ENCODE peak calls at places on chromosomes 4 and X, in eight cellular contexts. One of them, this sample, is unnamed.

GRCh38 chr4:40316333-40316781 is 18.8 kb upstream of the CHRNA9 start:
- DNase-seq in right lobe of liver: no peak
- DNase-seq in suprapubic skin: no peak
- DNase-seq in adrenal gland: no peak
- DNase-seq in vagina: no peak
- DNase-seq in tibial nerve: no peak
- DNase-seq in heart left ventricle: no peak
- DNase-seq in body of pancreas: no peak
- DNase-seq in this sample: no peak

GRCh38 chr4:15963001-15963451 is at the start of gene FGFBP2:
- DNase-seq in tibial nerve: peak; percentile 25
- DNase-seq in body of pancreas: peak; percentile 21
- DNase-seq in suprapubic skin: no peak
- DNase-seq in vagina: no peak
- DNase-seq in adrenal gland: no peak
- DNase-seq in right lobe of liver: no peak
- DNase-seq in heart left ventricle: peak; percentile 37
- DNase-seq in this sample: no peak

GRCh38 chr4:10158355-10158942 is 41.9 kb upstream of the WDR1 start:
- DNase-seq in heart left ventricle: no peak
- DNase-seq in body of pancreas: peak; percentile 23
- DNase-seq in right lobe of liver: no peak
- DNase-seq in vagina: no peak
- DNase-seq in suprapubic skin: no peak
- DNase-seq in tibial nerve: no peak
- DNase-seq in adrenal gland: no peak
- DNase-seq in this sample: no peak

GRCh38 chr4:1329408-1330371 is 17.3 kb upstream of the UVSSA start:
- DNase-seq in heart left ventricle: no peak
- DNase-seq in adrenal gland: no peak
- DNase-seq in suprapubic skin: no peak
- DNase-seq in tibial nerve: no peak
- DNase-seq in vagina: no peak
- DNase-seq in right lobe of liver: no peak
- DNase-seq in body of pancreas: no peak
- DNase-seq in this sample: no peak

GRCh38 chr4:183397741-183398297 is 46.6 kb upstream of the CDKN2AIP start:
- DNase-seq in body of pancreas: no peak
- DNase-seq in suprapubic skin: no peak
- DNase-seq in adrenal gland: no peak
- DNase-seq in tibial nerve: no peak
- DNase-seq in vagina: no peak
- DNase-seq in heart left ventricle: no peak
- DNase-seq in right lobe of liver: no peak
- DNase-seq in this sample: no peak

GRCh38 chr4:158161561-158162354 is 11.1 kb downstream of the GASK1B start:
- DNase-seq in adrenal gland: peak; percentile 38
- DNase-seq in right lobe of liver: no peak
- DNase-seq in tibial nerve: peak; percentile 36
- DNase-seq in heart left ventricle: peak; percentile 39
- DNase-seq in suprapubic skin: no peak
- DNase-seq in body of pancreas: no peak
- DNase-seq in vagina: no peak
- DNase-seq in this sample: no peak

GRCh38 chr4:111960241-111960667 is 185.0 kb upstream of the FAM241A start:
- DNase-seq in suprapubic skin: no peak
- DNase-seq in body of pancreas: no peak
- DNase-seq in tibial nerve: no peak
- DNase-seq in heart left ventricle: no peak
- DNase-seq in vagina: no peak
- DNase-seq in adrenal gland: no peak
- DNase-seq in right lobe of liver: no peak
- DNase-seq in this sample: no peak

GRCh38 chr4:179071120-179071519 is 1628.9 kb upstream of the AGA start:
- DNase-seq in right lobe of liver: no peak
- DNase-seq in tibial nerve: no peak
- DNase-seq in body of pancreas: no peak
- DNase-seq in suprapubic skin: no peak
- DNase-seq in vagina: no peak
- DNase-seq in adrenal gland: no peak
- DNase-seq in heart left ventricle: no peak
- DNase-seq in this sample: no peak

GRCh38 chr4:99637174-99637573 is 20.5 kb downstream of the C4orf54 start:
- DNase-seq in right lobe of liver: no peak
- DNase-seq in suprapubic skin: no peak
- DNase-seq in tibial nerve: no peak
- DNase-seq in heart left ventricle: no peak
- DNase-seq in adrenal gland: no peak
- DNase-seq in vagina: no peak
- DNase-seq in body of pancreas: no peak
- DNase-seq in this sample: no peak

GRCh38 chr4:15398732-15399131 is 29.1 kb upstream of the C1QTNF7 start:
- DNase-seq in heart left ventricle: no peak
- DNase-seq in tibial nerve: no peak
- DNase-seq in adrenal gland: no peak
- DNase-seq in body of pancreas: no peak
- DNase-seq in right lobe of liver: no peak
- DNase-seq in suprapubic skin: no peak
- DNase-seq in vagina: no peak
- DNase-seq in this sample: no peak

GRCh38 chrX:40097492-40098263 is at the start of gene BCOR:
- DNase-seq in suprapubic skin: no peak
- DNase-seq in right lobe of liver: peak; percentile 85
- DNase-seq in tibial nerve: peak; percentile 46
- DNase-seq in vagina: no peak
- DNase-seq in heart left ventricle: peak; percentile 86
- DNase-seq in body of pancreas: peak; percentile 81
- DNase-seq in adrenal gland: peak; percentile 80
- DNase-seq in this sample: peak; percentile 42

GRCh38 chr4:89301003-89301402 is 6.6 kb downstream of the GPRIN3 start:
- DNase-seq in body of pancreas: no peak
- DNase-seq in adrenal gland: no peak
- DNase-seq in heart left ventricle: no peak
- DNase-seq in tibial nerve: no peak
- DNase-seq in vagina: no peak
- DNase-seq in right lobe of liver: no peak
- DNase-seq in suprapubic skin: no peak
- DNase-seq in this sample: no peak

GRCh38 chr4:20882500-20882899 is 182.2 kb downstream of the PACRGL start:
- DNase-seq in heart left ventricle: no peak
- DNase-seq in tibial nerve: no peak
- DNase-seq in adrenal gland: no peak
- DNase-seq in suprapubic skin: no peak
- DNase-seq in right lobe of liver: no peak
- DNase-seq in body of pancreas: no peak
- DNase-seq in vagina: no peak
- DNase-seq in this sample: no peak

GRCh38 chr4:53273726-53274125 is 92.1 kb downstream of the SCFD2 start:
- DNase-seq in tibial nerve: no peak
- DNase-seq in body of pancreas: no peak
- DNase-seq in vagina: no peak
- DNase-seq in adrenal gland: no peak
- DNase-seq in heart left ventricle: no peak
- DNase-seq in right lobe of liver: no peak
- DNase-seq in suprapubic skin: no peak
- DNase-seq in this sample: no peak

GRCh38 chrX:131739823-131740222 is 195.9 kb downstream of the OR13H1 start:
- DNase-seq in vagina: no peak
- DNase-seq in tibial nerve: no peak
- DNase-seq in right lobe of liver: no peak
- DNase-seq in adrenal gland: no peak
- DNase-seq in suprapubic skin: no peak
- DNase-seq in heart left ventricle: no peak
- DNase-seq in body of pancreas: no peak
- DNase-seq in this sample: no peak

GRCh38 chrX:132776486-132777210 is 181.8 kb downstream of the HS6ST2 start:
- DNase-seq in body of pancreas: no peak
- DNase-seq in vagina: no peak
- DNase-seq in adrenal gland: no peak
- DNase-seq in heart left ventricle: no peak
- DNase-seq in suprapubic skin: no peak
- DNase-seq in tibial nerve: no peak
- DNase-seq in right lobe of liver: no peak
- DNase-seq in this sample: no peak

DNA sequence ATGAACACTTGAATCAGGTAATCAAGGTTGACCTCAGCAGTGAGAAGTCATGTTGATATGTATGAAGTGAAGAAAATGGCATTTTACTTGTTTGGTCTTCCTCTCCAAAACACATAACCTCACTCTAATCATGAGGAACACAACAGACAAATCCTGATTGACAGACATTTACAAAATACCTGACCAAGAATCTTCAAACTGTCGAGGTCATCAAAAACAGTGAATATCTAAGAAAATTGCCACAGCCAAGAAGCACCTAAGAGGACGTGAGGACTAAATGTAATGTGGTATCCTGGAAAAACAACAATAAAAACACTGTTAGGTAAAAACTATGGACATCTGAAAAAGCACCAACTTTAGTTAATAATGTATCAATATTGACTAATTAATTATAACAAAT is 129.5 kb upstream of the MAGEB18 start:
- DNase-seq in vagina: no peak
- DNase-seq in adrenal gland: no peak
- DNase-seq in body of pancreas: no peak
- DNase-seq in tibial nerve: no peak
- DNase-seq in suprapubic skin: no peak
- DNase-seq in right lobe of liver: no peak
- DNase-seq in heart left ventricle: no peak
- DNase-seq in this sample: no peak
- H3K4me3 ChIP-seq in vagina: no peak overlapping the region
- H3K4me3 ChIP-seq in adrenal gland: no peak overlapping the region
- H3K4me3 ChIP-seq in body of pancreas: no peak overlapping the region
- H3K4me3 ChIP-seq in tibial nerve: no peak overlapping the region
- H3K4me3 ChIP-seq in suprapubic skin: no peak overlapping the region
- H3K4me3 ChIP-seq in right lobe of liver: no peak overlapping the region
- H3K4me3 ChIP-seq in heart left ventricle: no peak overlapping the region
- H3K4me3 ChIP-seq in this sample: no peak overlapping the region

GRCh38 chr4:86522349-86522748 is 71.8 kb upstream of the PTPN13 start:
- DNase-seq in suprapubic skin: no peak
- DNase-seq in right lobe of liver: no peak
- DNase-seq in tibial nerve: no peak
- DNase-seq in vagina: no peak
- DNase-seq in heart left ventricle: no peak
- DNase-seq in body of pancreas: no peak
- DNase-seq in adrenal gland: no peak
- DNase-seq in this sample: no peak
- TF ChIP-seq CTCF in suprapubic skin: no peak
- TF ChIP-seq CTCF in right lobe of liver: peak; percentile 9
- TF ChIP-seq CTCF in tibial nerve: peak; percentile 28
- TF ChIP-seq CTCF in vagina: no peak
- TF ChIP-seq CTCF in heart left ventricle: peak; percentile 42
- TF ChIP-seq CTCF in body of pancreas: peak; percentile 39
- TF ChIP-seq CTCF in adrenal gland: no peak
- TF ChIP-seq CTCF in this sample: no peak

DNA sequence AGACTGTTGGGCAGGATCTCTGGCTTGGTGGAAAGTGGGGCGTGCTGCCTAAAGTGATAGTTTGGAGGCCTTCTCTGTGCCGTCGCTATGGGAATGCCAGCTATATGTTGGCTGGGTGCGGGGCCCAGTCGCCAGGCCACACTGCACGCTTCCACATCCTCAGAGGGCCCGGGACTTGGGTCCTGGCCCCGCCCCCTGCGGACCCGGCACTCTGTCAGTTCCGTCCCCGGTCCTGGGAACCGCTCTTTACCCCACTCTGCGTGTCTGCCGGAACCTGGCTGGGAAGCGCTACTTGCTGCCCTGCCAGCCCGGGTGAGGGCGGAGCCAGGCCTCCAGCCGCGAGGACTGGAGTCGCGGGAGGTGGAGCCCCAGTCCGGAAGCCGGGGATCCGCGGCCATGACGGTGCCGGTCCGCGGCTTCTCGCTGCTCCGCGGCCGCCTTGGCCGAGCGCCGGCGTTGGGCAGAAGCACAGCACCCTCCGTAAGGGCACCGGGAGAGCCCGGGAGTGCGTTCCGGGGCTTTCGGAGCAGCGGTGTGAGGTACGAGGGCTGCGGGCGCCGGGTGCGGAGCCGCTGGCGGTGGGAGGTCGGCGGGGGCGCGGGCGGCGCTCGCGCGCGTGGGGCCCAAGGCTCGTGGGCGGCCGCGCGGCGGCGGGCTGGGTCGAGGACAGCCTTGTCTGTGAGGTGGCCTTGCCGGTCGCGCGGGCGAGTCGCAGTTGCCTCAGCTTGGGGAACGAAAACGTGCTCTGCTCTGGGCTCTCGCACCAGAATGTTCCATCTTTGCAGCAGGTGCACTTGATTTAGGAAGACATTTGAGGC is at the start of gene MTHFD2L:
- DNase-seq in right lobe of liver: peak; percentile 98
- DNase-seq in heart left ventricle: peak; percentile 95
- DNase-seq in adrenal gland: peak; percentile 92
- DNase-seq in body of pancreas: peak; percentile 96
- DNase-seq in vagina: no peak
- DNase-seq in tibial nerve: peak; percentile 78
- DNase-seq in suprapubic skin: peak; percentile 94
- DNase-seq in this sample: peak; percentile 97
- TF ChIP-seq POLR2A in right lobe of liver: peak; percentile 93
- TF ChIP-seq POLR2A in heart left ventricle: peak; percentile 93
- TF ChIP-seq POLR2A in adrenal gland: peak; percentile 91
- TF ChIP-seq POLR2A in body of pancreas: peak; percentile 90
- TF ChIP-seq POLR2A in vagina: no peak
- TF ChIP-seq POLR2A in tibial nerve: no peak
- TF ChIP-seq POLR2A in suprapubic skin: no peak
- TF ChIP-seq POLR2A in this sample: no peak

GRCh38 chr4:7865533-7865932 is 74.1 kb downstream of the AFAP1 start:
- DNase-seq in right lobe of liver: no peak
- DNase-seq in tibial nerve: no peak
- DNase-seq in vagina: no peak
- DNase-seq in body of pancreas: no peak
- DNase-seq in heart left ventricle: no peak
- DNase-seq in adrenal gland: no peak
- DNase-seq in suprapubic skin: no peak
- DNase-seq in this sample: peak; percentile 29

GRCh38 chr4:7867191-7867590 is 72.5 kb downstream of the AFAP1 start:
- DNase-seq in body of pancreas: no peak
- DNase-seq in vagina: no peak
- DNase-seq in right lobe of liver: no peak
- DNase-seq in suprapubic skin: no peak
- DNase-seq in heart left ventricle: no peak
- DNase-seq in tibial nerve: no peak
- DNase-seq in adrenal gland: no peak
- DNase-seq in this sample: peak; percentile 52

GRCh38 chr4:7868892-7869471 is 70.7 kb downstream of the AFAP1 start:
- DNase-seq in heart left ventricle: no peak
- DNase-seq in tibial nerve: no peak
- DNase-seq in vagina: no peak
- DNase-seq in body of pancreas: no peak
- DNase-seq in right lobe of liver: no peak
- DNase-seq in suprapubic skin: no peak
- DNase-seq in adrenal gland: no peak
- DNase-seq in this sample: no peak

GRCh38 chr4:7867701-7868429 is 71.8 kb downstream of the AFAP1 start:
- DNase-seq in right lobe of liver: no peak
- DNase-seq in suprapubic skin: no peak
- DNase-seq in body of pancreas: no peak
- DNase-seq in vagina: no peak
- DNase-seq in heart left ventricle: no peak
- DNase-seq in adrenal gland: no peak
- DNase-seq in tibial nerve: no peak
- DNase-seq in this sample: no peak

DNA sequence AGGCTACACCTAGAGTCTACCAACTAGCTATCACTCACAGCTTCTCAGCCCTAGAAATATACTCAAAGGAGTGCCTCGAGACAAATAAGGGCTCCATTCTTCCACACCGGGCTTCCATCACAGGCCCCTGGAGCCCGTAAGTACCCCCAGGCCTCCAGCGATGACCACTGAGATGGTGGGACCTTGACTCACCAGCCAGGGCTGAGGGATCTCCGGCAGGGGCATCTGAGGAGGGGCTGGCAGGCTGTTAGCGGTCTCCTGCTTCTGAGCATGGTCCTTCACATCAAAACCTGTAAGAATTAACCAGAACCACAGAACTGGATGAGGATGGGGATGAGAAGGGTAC is 71.3 kb downstream of the AFAP1 start:
- DNase-seq in heart left ventricle: no peak
- DNase-seq in adrenal gland: no peak
- DNase-seq in vagina: no peak
- DNase-seq in tibial nerve: no peak
- DNase-seq in suprapubic skin: no peak
- DNase-seq in body of pancreas: no peak
- DNase-seq in right lobe of liver: no peak
- DNase-seq in this sample: no peak
- H3K4me3 ChIP-seq in heart left ventricle: no peak overlapping the region
- H3K4me3 ChIP-seq in adrenal gland: no peak overlapping the region
- H3K4me3 ChIP-seq in vagina: no peak overlapping the region
- H3K4me3 ChIP-seq in tibial nerve: no peak overlapping the region
- H3K4me3 ChIP-seq in suprapubic skin: no peak overlapping the region
- H3K4me3 ChIP-seq in body of pancreas: no peak overlapping the region
- H3K4me3 ChIP-seq in right lobe of liver: no peak overlapping the region
- H3K4me3 ChIP-seq in this sample: no peak overlapping the region

This sample was measured in lower leg skin.